ENCODE peak calls at places on chromosomes 13 and 19, in seven cellular contexts. B, M, U, D, X, T and K are unnamed samples.
A peak's percentile ranks its signal among the peaks of the same experiment; 100 is the strongest.

GRCh38 chr13:28077231-28077630 is 23.1 kb downstream of the FLT3 start:
- DNase-seq in B (no peak), M (no peak), U (no peak), D (no peak), X (no peak), T (no peak), K (no peak)

GRCh38 chr13:35888327-35888940 is 242.7 kb downstream of the DCLK1 start:
- DNase-seq in B (no peak), M (no peak), U (no peak), D (peak; percentile 15), X (peak; percentile 30), T (no peak), K (no peak)

GRCh38 chr13:74132768-74133656 is 1.2 kb downstream of the KLF12 start:
- DNase-seq in B (peak; percentile 37), M (no peak), U (peak; percentile 34), D (no peak), X (peak; percentile 64), T (no peak), K (peak; percentile 38)

GRCh38 chr19:40442328-40443130 is 1.6 kb downstream of the SERTAD3 start:
- DNase-seq in B (no peak), M (no peak), U (no peak), D (no peak), X (no peak), T (no peak), K (no peak)

GRCh38 chr19:23887642-23888041 is 27.0 kb upstream of the ZNF726 start:
- DNase-seq in B (no peak), M (no peak), U (no peak), D (no peak), X (no peak), T (no peak), K (no peak)

GRCh38 chr13:93080587-93080986 is 146.0 kb upstream of the GPC6 start:
- DNase-seq in B (no peak), M (no peak), U (no peak), D (no peak), X (peak; percentile 59), T (no peak), K (no peak)

GRCh38 chr19:4791183-4792018 is at the start of gene FEM1A:
- DNase-seq in B (peak; percentile 100), M (peak; percentile 98), U (peak; percentile 96), D (peak; percentile 99), X (peak; percentile 100), T (peak; percentile 100), K (peak; percentile 100)

GRCh38 chr13:111897846-111898215 is 169.1 kb upstream of the SOX1 start:
- DNase-seq in B (no peak), M (no peak), U (no peak), D (no peak), X (no peak), T (no peak), K (no peak)

GRCh38 chr13:97492684-97493371 is 58.9 kb downstream of the RAP2A start:
- DNase-seq in B (no peak), M (no peak), U (no peak), D (no peak), X (no peak), T (no peak), K (no peak)

GRCh38 chr19:40947114-40947513 is 44.0 kb upstream of the CYP2B6 start:
- DNase-seq in B (no peak), M (no peak), U (no peak), D (no peak), X (no peak), T (no peak), K (no peak)

GRCh38 chr19:56131651-56132050 is 9.4 kb upstream of the ZNF444 start:
- DNase-seq in B (no peak), M (no peak), U (no peak), D (no peak), X (no peak), T (no peak), K (no peak)

GRCh38 chr13:20728579-20729300 is 25.2 kb downstream of the IL17D start:
- DNase-seq in B (no peak), M (no peak), U (no peak), D (no peak), X (no peak), T (no peak), K (no peak)

GRCh38 chr19:29872224-29872731 is 60.5 kb downstream of the CCNE1 start:
- DNase-seq in B (no peak), M (no peak), U (no peak), D (no peak), X (peak; percentile 47), T (no peak), K (no peak)

GRCh38 chr13:35826626-35827254 is 304.4 kb downstream of the DCLK1 start:
- DNase-seq in B (no peak), M (no peak), U (no peak), D (no peak), X (no peak), T (no peak), K (peak; percentile 0)

GRCh38 chr13:26482451-26483197 is 74.9 kb upstream of the WASF3 start:
- DNase-seq in B (peak; percentile 62), M (no peak), U (peak; percentile 49), D (peak; percentile 63), X (peak; percentile 83), T (peak; percentile 38), K (peak; percentile 3)

GRCh38 chr13:36357692-36358091 is 11.5 kb upstream of the SPART start:
- DNase-seq in B (no peak), M (no peak), U (no peak), D (no peak), X (peak; percentile 59), T (no peak), K (no peak)

GRCh38 chr19:426725-427445 is 17.9 kb upstream of the C2CD4C start:
- DNase-seq in B (no peak), M (no peak), U (no peak), D (no peak), X (no peak), T (no peak), K (no peak)

GRCh38 chr13:28754698-28755545 is 36.2 kb upstream of the SLC46A3 start:
- DNase-seq in B (peak; percentile 71), M (no peak), U (no peak), D (peak; percentile 42), X (peak; percentile 75), T (peak; percentile 80), K (peak; percentile 35)

GRCh38 chr13:67353891-67354459 is 123.8 kb upstream of the PCDH9 start:
- DNase-seq in B (no peak), M (no peak), U (no peak), D (no peak), X (peak; percentile 25), T (no peak), K (no peak)

GRCh38 chr13:22061806-22062391 is 391.0 kb downstream of the FGF9 start:
- DNase-seq in B (no peak), M (no peak), U (no peak), D (no peak), X (no peak), T (no peak), K (no peak)

GRCh38 chr19:1244693-1245451 is 3.3 kb downstream of the ATP5F1D start:
- DNase-seq in B (peak; percentile 76), M (no peak), U (no peak), D (peak; percentile 77), X (no peak), T (peak; percentile 90), K (no peak)

GRCh38 chr19:6232567-6232966 is 47.2 kb downstream of the MLLT1 start:
- DNase-seq in B (no peak), M (no peak), U (no peak), D (no peak), X (peak; percentile 90), T (no peak), K (no peak)

GRCh38 chr13:113835461-113836274 is 28.2 kb downstream of the GAS6 start:
- DNase-seq in B (no peak), M (no peak), U (no peak), D (no peak), X (peak; percentile 32), T (no peak), K (no peak)

GRCh38 chr19:14997981-14998380 is 18.3 kb upstream of the SLC1A6 start:
- DNase-seq in B (no peak), M (no peak), U (no peak), D (no peak), X (no peak), T (no peak), K (no peak)

GRCh38 chr19:14886032-14886431 is at the start of gene OR7A17:
- DNase-seq in B (no peak), M (no peak), U (no peak), D (no peak), X (no peak), T (no peak), K (no peak)

GRCh38 chr19:28184997-28185396 is 1028.0 kb downstream of the UQCRFS1 start:
- DNase-seq in B (no peak), M (no peak), U (no peak), D (no peak), X (peak; percentile 11), T (no peak), K (no peak)

GRCh38 chr13:50684366-50684765 is 159.1 kb downstream of the DLEU7 start:
- DNase-seq in B (peak; percentile 50), M (peak; percentile 24), U (no peak), D (no peak), X (no peak), T (no peak), K (peak; percentile 30)

GRCh38 chr13:40632915-40633314 is 33.5 kb downstream of the FOXO1 start:
- DNase-seq in B (no peak), M (no peak), U (no peak), D (no peak), X (no peak), T (no peak), K (no peak)

GRCh38 chr19:42149447-42150202 is 17.4 kb upstream of the POU2F2 start:
- DNase-seq in B (no peak), M (no peak), U (no peak), D (no peak), X (no peak), T (no peak), K (no peak)

GRCh38 chr19:46606681-46607440 is 5.7 kb downstream of the CALM3 start:
- DNase-seq in B (no peak), M (no peak), U (no peak), D (no peak), X (no peak), T (peak; percentile 29), K (no peak)